ENCODE peak calls at places on chromosomes 16 and 17, in ten cellular contexts. G is stimulated activated CD8-positive, alpha-beta memory T cell treated with anti-CD3 and anti-CD28 coated beads, Interleukin-4, amount 100 ng/mL, for 4 hours; O is NT2/D1; M is pons; Z is anterior cingulate cortex; N is stimulated activated CD4-positive, alpha-beta T cell treated with anti-CD3 and anti-CD28 coated beads, Interleukin-4, amount 100 ng/mL, for 48 hours; J is T-helper 2 cell; F is NAMALWA; K is HuH-7.5; U is effector memory CD8-positive, alpha-beta T cell. I is an unnamed sample.

GRCh38 chr17:57929392-57929791 is 25.8 kb downstream of the CUEDC1 start:
- DNase-seq in U (no peak), Z (no peak), M (peak), J (no peak), F (no peak), O (no peak), N (no peak), G (no peak), K (no peak), I (peak)

GRCh38 chr16:88283596-88283995 is 99.2 kb upstream of the ZNF469 start:
- DNase-seq in U (no peak), K (no peak), O (no peak), N (no peak), G (no peak), J (no peak), F (no peak), Z (no peak), M (no peak), I (no peak)

GRCh38 chr17:59423137-59423703 is 91.8 kb downstream of the YPEL2 start:
- DNase-seq in G (no peak), M (no peak), N (no peak), Z (no peak), K (no peak), U (no peak), F (no peak), O (no peak), J (no peak), I (no peak)

GRCh38 chr17:76657505-76658386 is 14.2 kb upstream of the ST6GALNAC1 start:
- DNase-seq in O (no peak), M (no peak), F (no peak), G (no peak), Z (no peak), J (no peak), U (no peak), N (no peak), K (no peak), I (no peak)

GRCh38 chr17:16419074-16419928 is 3.9 kb downstream of the TRPV2 start:
- DNase-seq in U (no peak), Z (no peak), F (no peak), K (no peak), N (peak), G (peak), O (no peak), M (no peak), J (no peak), I (no peak)

GRCh38 chr16:68003031-68003430 is 3.7 kb upstream of the DPEP2 start:
- DNase-seq in O (no peak), M (no peak), U (no peak), K (no peak), J (no peak), G (no peak), F (no peak), N (no peak), Z (no peak), I (no peak)

GRCh38 chr17:45376171-45376564 is 56.5 kb downstream of the ARHGAP27 start:
- DNase-seq in N (no peak), Z (no peak), J (no peak), M (no peak), K (no peak), G (no peak), U (no peak), O (no peak), F (no peak), I (no peak)

GRCh38 chr16:17802566-17802965 is 331.8 kb upstream of the XYLT1 start:
- DNase-seq in Z (no peak), M (no peak), K (no peak), O (no peak), F (no peak), N (no peak), U (no peak), G (no peak), J (no peak), I (no peak)

GRCh38 chr16:26491962-26492361 is 574.8 kb upstream of the C16orf82 start:
- DNase-seq in O (no peak), U (no peak), N (no peak), G (no peak), K (no peak), M (no peak), J (no peak), Z (no peak), F (no peak), I (no peak)

GRCh38 chr16:65773319-65773874 is 593.1 kb upstream of the CDH5 start:
- DNase-seq in O (no peak), U (no peak), Z (no peak), K (no peak), F (no peak), G (no peak), M (no peak), N (no peak), J (no peak), I (no peak)

GRCh38 chr16:31141489-31142108 is 6.1 kb upstream of the PRSS8 start:
- DNase-seq in N (no peak), M (no peak), Z (no peak), J (no peak), K (no peak), O (no peak), U (no peak), F (no peak), G (no peak), I (no peak)

GRCh38 chr16:65809627-65810026 is 556.9 kb upstream of the CDH5 start:
- DNase-seq in J (no peak), Z (no peak), O (no peak), N (no peak), K (no peak), F (no peak), U (no peak), M (no peak), G (no peak), I (no peak)

GRCh38 chr16:82091225-82091624 is 56.2 kb downstream of the HSD17B2 start:
- DNase-seq in N (no peak), M (no peak), O (no peak), K (no peak), U (no peak), F (no peak), J (no peak), G (no peak), Z (no peak), I (no peak)

GRCh38 chr17:6463616-6464445 is 19.6 kb downstream of the PIMREG start:
- DNase-seq in M (no peak), U (no peak), F (no peak), J (no peak), O (no peak), N (no peak), Z (no peak), K (no peak), G (no peak), I (no peak)

GRCh38 chr16:67504190-67505021 is 21.1 kb upstream of the AGRP start:
- DNase-seq in M (no peak), Z (no peak), U (peak), K (no peak), N (no peak), G (peak), O (no peak), J (no peak), F (no peak), I (no peak)

GRCh38 chr17:80218391-80218790 is 1.7 kb downstream of the SGSH start:
- DNase-seq in N (no peak), G (no peak), J (no peak), K (no peak), M (no peak), F (no peak), O (no peak), U (no peak), Z (no peak), I (no peak)

GRCh38 chr16:89925596-89926079 is 2.5 kb downstream of the TUBB3 start:
- DNase-seq in Z (no peak), O (no peak), J (no peak), N (no peak), G (no peak), U (no peak), K (peak), F (no peak), M (no peak), I (no peak)

GRCh38 chr16:84608281-84608680 is 9.6 kb downstream of the COTL1 start:
- DNase-seq in M (no peak), Z (no peak), F (no peak), K (no peak), G (no peak), O (no peak), J (no peak), N (no peak), U (no peak), I (no peak)

GRCh38 chr16:21653571-21653970 is 1.2 kb upstream of the IGSF6 start:
- DNase-seq in K (no peak), J (no peak), F (no peak), M (no peak), U (no peak), G (no peak), N (no peak), Z (no peak), O (no peak), I (no peak)

GRCh38 chr16:75246504-75247205 is 4.8 kb downstream of the BCAR1 start:
- DNase-seq in M (no peak), Z (no peak), N (no peak), O (no peak), F (no peak), J (no peak), K (no peak), G (no peak), U (no peak), I (no peak)

GRCh38 chr16:80607204-80607603 is 66.4 kb downstream of the DYNLRB2 start:
- DNase-seq in Z (no peak), U (no peak), G (no peak), K (no peak), M (no peak), O (no peak), N (no peak), J (no peak), F (no peak), I (no peak)

GRCh38 chr17:66829883-66830282 is 5.0 kb upstream of the CACNG5 start:
- DNase-seq in U (no peak), O (no peak), Z (no peak), F (no peak), G (no peak), J (no peak), M (no peak), K (no peak), N (no peak), I (no peak)

GRCh38 chr17:38711792-38712571 is 6.9 kb downstream of the MLLT6 start:
- DNase-seq in N (no peak), O (no peak), F (no peak), U (no peak), K (no peak), G (no peak), J (no peak), M (no peak), Z (no peak), I (no peak)

GRCh38 chr16:24635900-24636610 is 93.4 kb upstream of the TNRC6A start:
- DNase-seq in F (no peak), J (no peak), Z (peak), U (no peak), O (no peak), M (peak), N (no peak), G (no peak), K (no peak), I (peak)

GRCh38 chr17:67221062-67221998 is 23.7 kb downstream of the HELZ start:
- DNase-seq in Z (peak), U (peak), F (peak), G (no peak), N (no peak), J (no peak), K (peak), O (no peak), M (peak), I (peak)

GRCh38 chr16:84220851-84221250 is 19.0 kb downstream of the KCNG4 start:
- DNase-seq in O (no peak), N (no peak), Z (no peak), G (no peak), J (no peak), M (no peak), F (no peak), U (no peak), K (no peak), I (no peak)

GRCh38 chr17:4230142-4230541 is 33.6 kb downstream of the ANKFY1 start:
- DNase-seq in G (no peak), U (no peak), M (peak), K (no peak), Z (peak), O (peak), J (no peak), F (no peak), N (no peak), I (peak)

GRCh38 chr17:1122681-1123396 is 56.9 kb downstream of the ABR start:
- DNase-seq in F (peak), J (peak), M (peak), N (peak), G (peak), O (no peak), K (peak), U (peak), Z (peak), I (peak)

GRCh38 chr17:53607475-53607874 is 215.3 kb upstream of the KIF2B start:
- DNase-seq in Z (no peak), G (no peak), F (no peak), K (no peak), O (peak), N (no peak), U (no peak), J (no peak), M (no peak), I (no peak)

GRCh38 chr16:31886227-31886626 is 12.6 kb downstream of the ZNF267 start:
- DNase-seq in G (no peak), M (no peak), N (no peak), Z (no peak), K (no peak), F (no peak), J (no peak), O (no peak), U (no peak), I (no peak)

GRCh38 chr17:45994987-45995386 is 4.1 kb upstream of the STH start:
- DNase-seq in O (no peak), Z (no peak), K (no peak), F (no peak), G (no peak), J (no peak), N (no peak), U (no peak), M (no peak), I (no peak)

GRCh38 chr16:12214509-12214908 is 238.0 kb downstream of the SNX29 start:
- DNase-seq in Z (no peak), M (no peak), K (no peak), F (no peak), G (no peak), N (no peak), J (no peak), U (no peak), O (no peak), I (no peak)

GRCh38 chr17:60163108-60163784 is 13.5 kb downstream of the CA4 start:
- DNase-seq in O (no peak), J (no peak), G (no peak), U (no peak), Z (no peak), K (peak), F (peak), N (no peak), M (no peak), I (no peak)

GRCh38 chr17:83133302-83134121 is 54.1 kb downstream of the METRNL start:
- DNase-seq in F (no peak), N (no peak), J (no peak), O (no peak), M (no peak), U (no peak), G (no peak), Z (no peak), K (no peak), I (no peak)

GRCh38 chr17:45006927-45007461 is 38.9 kb upstream of the C1QL1 start:
- DNase-seq in O (no peak), K (no peak), Z (no peak), F (no peak), J (no peak), G (no peak), U (no peak), M (no peak), N (no peak), I (no peak)

GRCh38 chr17:45296833-45297124 is 20.0 kb downstream of the MAP3K14 start:
- DNase-seq in O (no peak), K (no peak), F (no peak), G (no peak), M (no peak), Z (no peak), N (no peak), J (no peak), U (no peak), I (no peak)

GRCh38 chr17:66056148-66056547 is 135.8 kb downstream of the CEP112 start:
- DNase-seq in O (no peak), K (no peak), J (no peak), U (no peak), G (no peak), M (no peak), F (no peak), N (no peak), Z (no peak), I (no peak)

GRCh38 chr16:31216552-31217530 is at the start of gene PYDC1:
- DNase-seq in Z (no peak), O (no peak), K (no peak), J (no peak), U (no peak), M (no peak), G (no peak), F (no peak), N (no peak), I (no peak)

GRCh38 chr17:7478276-7479138 is 924 bp downstream of the ZBTB4 start:
- DNase-seq in O (no peak), N (peak), K (peak), G (peak), J (peak), M (peak), F (peak), Z (peak), U (peak), I (peak)